ENCODE peak calls at places on chromosomes 7 and 10, in seven cellular contexts. G, K, B, H, U, Z and I are unnamed samples.
A peak's percentile ranks its signal among the peaks of the same experiment; 100 is the strongest.

GRCh38 chr7:155761162-155761561 is 51.1 kb downstream of the SHH start:
- DNase-seq in G (no peak), K (no peak), B (no peak), H (no peak), U (no peak), Z (no peak), I (no peak)

GRCh38 chr10:33899578-33900531 is 565.4 kb upstream of the NRP1 start:
- DNase-seq in G (no peak), K (no peak), B (no peak), H (no peak), U (no peak), Z (no peak), I (no peak)

GRCh38 chr7:100546129-100546867 is 7.3 kb downstream of the AGFG2 start:
- DNase-seq in G (no peak), K (no peak), B (peak; percentile 72), H (no peak), U (peak; percentile 74), Z (no peak), I (peak; percentile 54)

GRCh38 chr7:100801833-100802568 is 25.3 kb downstream of the EPHB4 start:
- DNase-seq in G (peak; percentile 66), K (no peak), B (no peak), H (peak; percentile 87), U (no peak), Z (peak; percentile 74), I (no peak)

GRCh38 chr7:94696981-94697670 is 41.2 kb upstream of the SGCE start:
- DNase-seq in G (no peak), K (no peak), B (no peak), H (peak; percentile 59), U (no peak), Z (no peak), I (no peak)

GRCh38 chr7:99562114-99562784 is 3.8 kb downstream of the ZNF655 start:
- DNase-seq in G (no peak), K (no peak), B (no peak), H (no peak), U (no peak), Z (no peak), I (no peak)

GRCh38 chr10:102059987-102060386 is 4.0 kb upstream of the ARMH3 start:
- DNase-seq in G (no peak), K (no peak), B (no peak), H (no peak), U (no peak), Z (no peak), I (no peak)

GRCh38 chr10:21172774-21173432 is 275.8 kb upstream of the NEBL start:
- DNase-seq in G (peak; percentile 71), K (peak; percentile 43), B (no peak), H (peak; percentile 44), U (no peak), Z (peak; percentile 61), I (no peak)

GRCh38 chr10:5560844-5561703 is 36.3 kb downstream of the CALML3 start:
- DNase-seq in G (peak; percentile 53), K (no peak), B (no peak), H (no peak), U (no peak), Z (peak; percentile 36), I (no peak)

GRCh38 chr10:124870854-124871425 is 69.3 kb downstream of the ABRAXAS2 start:
- DNase-seq in G (peak; percentile 75), K (no peak), B (no peak), H (peak; percentile 48), U (no peak), Z (peak; percentile 20), I (no peak)

GRCh38 chr7:9891056-9891455 is 1082.6 kb upstream of the PHF14 start:
- DNase-seq in G (no peak), K (no peak), B (no peak), H (no peak), U (no peak), Z (no peak), I (no peak)

GRCh38 chr7:156496491-156497264 is 143.9 kb upstream of the RNF32 start:
- DNase-seq in G (no peak), K (no peak), B (no peak), H (no peak), U (no peak), Z (no peak), I (no peak)

GRCh38 chr10:36423821-36424248 is 701.6 kb upstream of the ANKRD30A start:
- DNase-seq in G (no peak), K (no peak), B (no peak), H (no peak), U (no peak), Z (no peak), I (no peak)

GRCh38 chr7:141045842-141046630 is 27.8 kb upstream of the TMEM178B start:
- DNase-seq in G (no peak), K (no peak), B (no peak), H (no peak), U (no peak), Z (no peak), I (no peak)

GRCh38 chr10:120581496-120581895 is 124.5 kb downstream of the PLPP4 start:
- DNase-seq in G (peak; percentile 58), K (no peak), B (no peak), H (peak; percentile 85), U (no peak), Z (no peak), I (no peak)

GRCh38 chr7:127844707-127845331 is 186.4 kb downstream of the LRRC4 start:
- DNase-seq in G (no peak), K (no peak), B (no peak), H (no peak), U (no peak), Z (no peak), I (no peak)

GRCh38 chr10:123367181-123367580 is 213.0 kb downstream of the BUB3 start:
- DNase-seq in G (no peak), K (no peak), B (no peak), H (no peak), U (no peak), Z (no peak), I (no peak)

GRCh38 chr7:140512317-140513000 is 33.2 kb upstream of the MKRN1 start:
- DNase-seq in G (no peak), K (no peak), B (no peak), H (no peak), U (no peak), Z (peak; percentile 65), I (no peak)

GRCh38 chr10:71075759-71076472 is 136.5 kb upstream of the UNC5B start:
- DNase-seq in G (peak; percentile 33), K (peak; percentile 4), B (no peak), H (no peak), U (no peak), Z (no peak), I (no peak)

GRCh38 chr10:124329941-124330340 is 88.8 kb downstream of the OAT start:
- DNase-seq in G (no peak), K (no peak), B (no peak), H (no peak), U (no peak), Z (no peak), I (no peak)

GRCh38 chr7:80136276-80137045 is 1.8 kb downstream of the GNAI1 start:
- DNase-seq in G (no peak), K (no peak), B (no peak), H (no peak), U (no peak), Z (no peak), I (no peak)

GRCh38 chr10:22518167-22518724 is 172.9 kb downstream of the SPAG6 start:
- DNase-seq in G (no peak), K (no peak), B (no peak), H (no peak), U (no peak), Z (no peak), I (no peak)

GRCh38 chr7:90172624-90173023 is 18.4 kb downstream of the STEAP1 start:
- DNase-seq in G (no peak), K (no peak), B (no peak), H (no peak), U (no peak), Z (no peak), I (no peak)

DNA sequence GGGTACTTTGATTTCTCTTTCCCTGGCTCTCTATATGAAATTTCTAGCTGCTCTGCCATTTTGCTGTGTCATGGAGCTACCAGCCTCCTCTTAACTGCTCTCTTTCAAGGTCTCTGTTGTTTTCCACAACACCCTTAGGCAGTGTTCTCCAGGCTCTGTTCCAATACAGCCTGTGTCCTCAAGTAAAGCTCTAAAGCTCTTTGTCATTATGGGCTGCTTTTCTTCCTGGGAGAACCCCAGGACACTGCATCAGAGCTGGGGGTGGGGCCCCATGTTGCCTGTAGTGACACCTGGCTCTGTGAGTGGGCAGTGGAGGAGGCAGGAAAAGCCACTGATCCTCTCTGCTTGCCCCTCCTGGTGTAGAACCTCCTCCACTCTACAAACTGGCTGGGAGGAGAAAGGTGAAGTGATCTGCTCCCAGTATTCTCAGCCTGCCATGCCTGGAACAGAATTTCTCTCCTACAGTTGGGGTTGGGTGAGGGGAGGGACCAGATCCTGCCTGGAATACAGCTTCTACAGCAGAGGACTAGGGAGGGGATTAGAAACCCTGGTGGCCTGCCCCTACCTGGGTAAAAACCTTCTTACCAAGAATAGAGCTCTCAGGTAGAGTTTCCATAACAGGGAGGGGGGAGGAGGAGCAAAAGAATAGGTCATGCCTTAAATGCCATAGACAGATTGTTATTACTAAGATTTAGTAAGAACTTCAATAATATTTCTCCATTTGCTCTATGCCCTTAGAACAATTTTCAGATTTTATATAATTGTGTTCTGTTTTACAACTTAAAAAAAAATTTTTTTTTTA is 33.7 kb upstream of the TSPAN33 start:
- DNase-seq in G (peak; percentile 64), K (no peak), B (no peak), H (peak; percentile 87), U (no peak), Z (no peak), I (no peak)
- H3K4me3 ChIP-seq in G (no peak overlapping the region), K (no peak overlapping the region), B (no peak overlapping the region), H (no peak overlapping the region), U (no peak overlapping the region), Z (no peak overlapping the region), I (no peak overlapping the region)

GRCh38 chr10:118542789-118543188 is 52.7 kb downstream of the PRLHR start:
- DNase-seq in G (no peak), K (no peak), B (no peak), H (no peak), U (no peak), Z (no peak), I (no peak)
- H3K27me3 ChIP-seq in G (no peaks in the 10 kb centered on the region), K (peaks cover 8% of the 10 kb centered on the region), B (peaks cover 3% of the 10 kb centered on the region), H (no peaks in the 10 kb centered on the region), U (peaks cover 16% of the 10 kb centered on the region), Z (peaks cover 25% of the 10 kb centered on the region), I (peaks cover 9% of the 10 kb centered on the region)

DNA sequence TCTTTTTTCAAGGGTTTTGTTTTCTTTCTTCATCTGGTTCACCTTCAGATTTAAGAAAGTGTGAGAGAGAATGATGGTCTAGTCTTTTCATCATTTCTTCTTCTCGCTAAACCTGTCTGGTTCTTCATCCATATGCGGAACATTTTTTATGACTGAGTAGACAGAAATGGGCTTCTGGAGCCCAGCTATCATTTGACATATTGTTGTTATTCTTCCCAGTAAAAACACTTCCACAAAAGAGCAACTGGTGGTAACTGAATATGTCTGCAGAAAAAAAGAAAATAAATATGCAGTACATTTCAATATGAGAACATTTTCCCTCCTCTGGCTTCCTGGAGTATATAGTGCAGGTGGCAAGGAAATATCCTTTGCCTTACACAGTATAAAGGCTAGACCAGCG is 209.5 kb downstream of the JCAD start:
- DNase-seq in G (no peak), K (no peak), B (no peak), H (no peak), U (no peak), Z (no peak), I (no peak)
- H3K4me3 ChIP-seq in G (no peak overlapping the region), K (no peak overlapping the region), B (no peak overlapping the region), H (no peak overlapping the region), U (no peak overlapping the region), Z (peak overlapping the region; percentile 18), I (no peak overlapping the region)

DNA sequence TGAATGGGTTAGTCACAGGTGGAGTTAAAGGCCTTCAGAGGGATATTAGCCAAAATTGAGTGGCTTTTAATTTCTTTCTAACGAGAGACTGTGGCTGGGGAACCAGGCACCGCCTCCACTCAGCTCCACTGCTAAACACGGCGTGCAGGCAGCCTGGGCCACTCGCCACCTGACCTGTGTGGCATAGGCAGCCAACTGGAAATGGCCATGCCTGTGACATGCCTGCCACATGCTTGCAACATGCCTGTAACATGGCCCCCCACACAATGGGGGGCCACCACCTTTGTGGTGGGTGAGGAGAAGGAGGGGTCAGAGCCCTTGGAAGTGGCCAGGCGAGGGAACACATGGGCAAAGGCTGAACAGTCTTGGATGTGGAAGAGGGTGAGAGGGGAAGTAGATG is 60.1 kb upstream of the PAX2 start:
- DNase-seq in G (no peak), K (no peak), B (no peak), H (no peak), U (no peak), Z (no peak), I (no peak)
- H3K27me3 ChIP-seq in G (peaks cover 63% of the 10 kb centered on the region), K (peaks cover 83% of the 10 kb centered on the region), B (peaks cover 40% of the 10 kb centered on the region), H (peaks cover 13% of the 10 kb centered on the region), U (peaks cover 34% of the 10 kb centered on the region), Z (peaks cover 87% of the 10 kb centered on the region), I (peaks cover 38% of the 10 kb centered on the region)